ENCODE peak calls at places on chromosomes 2 and 18, in six cellular contexts. Q, B, Y, L, Z and R are unnamed samples.

GRCh38 chr18:11655605-11655932 is 33.5 kb upstream of the GNAL start:
- DNase-seq in Q (no peak), Z (no peak), L (no peak), Y (no peak), B (no peak), R (no peak)

GRCh38 chr18:13309031-13309430 is 90.5 kb downstream of the LDLRAD4 start:
- DNase-seq in Z (no peak), Q (no peak), L (no peak), B (no peak), Y (no peak), R (no peak)

GRCh38 chr2:1631292-1632005 is 112.9 kb downstream of the PXDN start:
- DNase-seq in Y (peak), B (no peak), L (no peak), Z (no peak), Q (no peak), R (no peak)

GRCh38 chr2:222479855-222480254 is 55.5 kb downstream of the SGPP2 start:
- DNase-seq in Y (peak), B (no peak), L (no peak), Q (peak), Z (no peak), R (no peak)

GRCh38 chr2:237184192-237184922 is 98.7 kb downstream of the COPS8 start:
- DNase-seq in Z (no peak), B (no peak), Y (peak), L (no peak), Q (peak), R (no peak)

GRCh38 chr2:175004980-175005832 is at the start of gene CHN1:
- DNase-seq in B (no peak), Y (peak), Q (peak), Z (peak), L (peak), R (peak)

GRCh38 chr2:148501545-148501944 is 143.0 kb upstream of the EPC2 start:
- DNase-seq in Z (no peak), B (no peak), Q (no peak), L (no peak), Y (no peak), R (no peak)

GRCh38 chr2:8550481-8550880 is 131.4 kb upstream of the ID2 start:
- DNase-seq in L (no peak), Q (no peak), Z (no peak), Y (no peak), B (no peak), R (no peak)

GRCh38 chr18:52920665-52921064 is 580.7 kb downstream of the DCC start:
- DNase-seq in Q (no peak), L (no peak), Y (no peak), B (no peak), Z (no peak), R (no peak)

GRCh38 chr2:55233658-55233940 is 1.1 kb downstream of the RPS27A start:
- DNase-seq in B (no peak), Q (no peak), Z (no peak), Y (no peak), L (no peak), R (no peak)

GRCh38 chr2:55230551-55230950 is 1.5 kb downstream of the CLHC1 start:
- DNase-seq in Z (no peak), L (no peak), B (no peak), Q (no peak), Y (no peak), R (no peak)

GRCh38 chr2:55232863-55233657 is 572 bp downstream of the RPS27A start:
- DNase-seq in B (no peak), Z (peak), Y (peak), Q (peak), L (no peak), R (peak)

GRCh38 chr2:55231546-55232083 is 478 bp downstream of the CLHC1 start:
- DNase-seq in Z (no peak), Y (peak), Q (peak), L (no peak), B (no peak), R (no peak)

GRCh38 chr2:55232084-55232862 is at the start of the genes CLHC1 and RPS27A:
- DNase-seq in Q (peak), B (peak), L (peak), Y (peak), Z (peak), R (peak)
- TF ChIP-seq CTCF in Q (no peak), B (no peak), L (no peak), Y (no peak), Z (no peak), R (no peak)

DNA sequence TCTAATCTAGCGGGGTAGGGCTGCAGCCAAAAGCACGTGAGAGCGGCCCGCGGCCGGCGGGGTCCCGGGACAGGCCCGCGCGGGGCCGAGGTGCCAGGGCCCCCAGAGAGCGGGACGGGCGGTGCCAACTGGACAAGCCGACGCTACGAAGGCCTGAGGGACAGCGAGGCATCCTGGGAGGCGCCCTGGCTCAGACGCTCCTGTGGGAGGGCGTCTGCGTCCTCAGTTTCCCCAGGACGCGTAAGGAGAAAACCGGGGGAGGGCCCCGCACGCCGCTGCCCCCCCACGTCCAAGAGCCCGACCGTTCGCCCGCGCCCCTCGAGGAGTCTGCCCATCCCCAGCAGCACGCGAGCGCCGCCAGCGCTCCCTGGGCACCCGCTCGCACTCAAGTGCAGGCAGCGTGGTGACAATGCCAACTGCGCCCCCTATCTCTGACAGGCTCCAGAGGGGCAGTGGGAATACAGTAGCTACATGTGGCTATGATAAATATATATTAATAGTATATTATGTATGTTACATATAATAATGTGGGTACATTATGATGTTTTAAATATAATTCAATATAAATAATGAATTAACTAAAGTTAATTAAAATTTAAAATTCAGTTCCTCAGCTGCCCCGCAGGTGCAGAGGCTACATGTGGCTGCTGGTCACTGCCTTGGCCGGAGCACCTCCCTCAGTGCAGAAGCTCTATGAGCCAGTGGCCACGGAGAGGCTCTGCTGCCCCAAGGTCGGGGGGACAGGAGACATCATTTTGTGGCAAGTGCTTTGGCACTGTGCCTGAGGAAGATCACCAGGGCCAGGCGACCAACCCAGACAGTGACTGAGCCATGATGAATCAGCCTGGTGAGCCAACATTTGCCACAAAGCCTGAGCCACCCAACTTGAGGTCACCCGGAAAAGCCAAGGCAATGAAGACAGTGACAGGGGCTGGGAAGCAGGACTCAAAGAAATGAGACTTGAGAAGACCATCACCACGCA is 5.5 kb upstream of the SFT2D3 start:
- DNase-seq in Q (peak), B (no peak), Y (peak), L (peak), Z (peak), R (no peak)
- TF ChIP-seq CTCF in Q (peak), B (peak), Y (peak), L (peak), Z (peak), R (peak)

GRCh38 chr2:215829261-215829660 is 184.1 kb downstream of the MREG start:
- DNase-seq in L (no peak), Z (no peak), B (no peak), Q (no peak), Y (no peak), R (no peak)

GRCh38 chr2:215826376-215826775 is 187.0 kb downstream of the MREG start:
- DNase-seq in L (no peak), Z (no peak), Y (no peak), Q (no peak), B (no peak), R (no peak)

GRCh38 chr2:215825709-215826108 is 187.6 kb downstream of the MREG start:
- DNase-seq in L (no peak), Q (peak), Z (no peak), B (no peak), Y (peak), R (no peak)

GRCh38 chr2:215828528-215829184 is 184.7 kb downstream of the MREG start:
- DNase-seq in L (no peak), B (no peak), Y (peak), Z (peak), Q (peak), R (peak)

GRCh38 chr2:215826838-215827441 is 186.4 kb downstream of the MREG start:
- DNase-seq in L (no peak), Q (peak), B (no peak), Z (no peak), Y (peak), R (no peak)
- TF ChIP-seq CTCF in L (no peak), Q (peak), B (no peak), Z (no peak), Y (peak), R (no peak)

DNA sequence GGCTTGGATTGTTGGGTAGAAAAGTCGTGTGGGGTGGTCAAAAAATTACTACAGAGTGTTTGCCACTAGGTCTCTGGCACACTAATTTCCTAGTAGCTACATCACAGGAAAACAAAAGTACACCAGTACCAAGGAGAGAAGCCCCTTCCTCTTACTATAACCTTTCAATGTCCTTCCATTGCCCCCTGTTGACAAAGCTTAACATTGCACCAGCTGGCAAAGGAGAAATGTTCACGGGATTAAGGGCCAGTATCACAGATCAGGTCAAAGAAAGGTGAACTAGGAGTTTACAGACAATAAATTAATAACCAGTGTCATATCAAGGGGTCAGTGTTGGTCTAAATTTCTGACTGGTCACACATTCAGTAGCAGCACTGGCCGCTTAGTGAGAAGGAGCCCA is 1139.6 kb upstream of the FAM98A start:
- DNase-seq in Q (no peak), L (no peak), Z (peak), Y (no peak), B (no peak), R (no peak)
- TF ChIP-seq CTCF in Q (no peak), L (no peak), Z (peak), Y (no peak), B (peak), R (peak)

DNA sequence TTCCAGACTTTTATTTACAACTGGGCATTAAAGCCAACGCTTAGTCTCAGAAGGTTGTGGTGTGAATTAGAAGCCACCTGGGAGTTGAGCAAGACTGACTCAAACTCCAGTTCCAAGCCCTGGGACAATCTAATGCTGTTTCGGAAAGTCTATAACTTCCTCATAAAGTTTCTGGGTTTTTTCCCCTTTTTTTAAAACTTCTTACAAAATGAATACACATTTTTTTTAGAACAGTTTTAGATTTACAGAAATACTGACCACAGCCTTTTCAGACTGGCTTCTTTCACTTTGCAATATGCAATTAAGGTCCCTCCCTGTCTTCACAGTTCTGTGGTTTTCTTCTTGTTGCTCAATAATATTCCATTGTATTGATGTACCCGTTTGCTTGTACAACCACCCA is 115.9 kb upstream of the TWIST2 start:
- DNase-seq in B (no peak), Q (peak), L (no peak), Z (no peak), Y (peak), R (no peak)
- TF ChIP-seq CTCF in B (no peak), Q (no peak), L (no peak), Z (no peak), Y (no peak), R (no peak)

GRCh38 chr18:78884502-78884901 is 95.1 kb upstream of the SALL3 start:
- DNase-seq in B (no peak), L (no peak), Q (no peak), Z (no peak), Y (no peak), R (no peak)
- TF ChIP-seq CTCF in B (no peak), L (no peak), Q (no peak), Z (peak), Y (no peak), R (no peak)

DNA sequence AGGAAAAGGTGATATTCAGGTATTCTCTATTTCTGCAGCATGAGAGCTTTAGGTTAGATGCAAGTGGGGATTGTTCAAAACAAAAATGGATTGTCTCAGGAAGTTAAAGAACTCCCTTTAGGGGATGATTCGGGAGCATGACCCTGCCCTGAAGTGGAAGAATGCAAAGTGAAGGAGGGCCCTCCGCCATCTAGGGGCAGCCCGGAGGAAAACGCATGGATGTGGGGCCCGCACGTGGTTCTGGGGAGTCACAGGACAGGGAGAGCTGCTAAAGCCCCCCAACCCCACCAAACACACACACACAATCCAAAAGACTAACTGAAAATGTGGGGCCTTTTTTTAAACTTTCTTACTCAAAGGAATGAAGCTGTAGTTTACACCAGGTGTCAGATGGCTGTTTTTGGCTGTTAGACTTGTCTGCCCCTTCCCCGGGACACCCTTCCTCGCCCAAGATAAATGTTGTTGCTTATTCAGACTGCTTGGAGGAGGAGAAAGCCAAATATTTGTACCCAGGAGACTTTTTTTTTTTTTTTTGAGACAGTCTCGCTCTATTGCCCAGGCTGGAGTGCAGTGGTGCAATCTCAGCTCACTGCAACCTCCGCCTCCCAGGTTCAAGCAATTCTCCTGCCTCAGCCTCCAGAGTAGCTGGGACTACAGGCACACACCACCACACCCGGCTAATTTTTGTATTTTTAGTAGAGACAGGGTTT is 78.8 kb downstream of the HNRNPLL start:
- DNase-seq in Q (peak), Y (no peak), B (no peak), L (no peak), Z (peak), R (no peak)
- TF ChIP-seq CTCF in Q (peak), Y (peak), B (peak), L (no peak), Z (peak), R (no peak)